ENCODE peak calls at places on chromosomes 5 and 9, in ten cellular contexts. I, Y, B, Z, S, Q, D, R, X and H are unnamed samples.

GRCh38 chr9:35488566-35489312 is 1.2 kb upstream of the RUSC2 start:
- DNase-seq in S (peak), X (no peak), R (no peak), D (no peak), Y (no peak), I (no peak), Q (no peak), Z (no peak), B (no peak), H (no peak)

GRCh38 chr5:153660919-153661318 is 170.4 kb downstream of the GRIA1 start:
- DNase-seq in Z (no peak), B (no peak), X (no peak), R (peak), S (no peak), Y (no peak), Q (no peak), I (no peak), D (no peak), H (no peak)

GRCh38 chr9:35510745-35511428 is 21.0 kb downstream of the RUSC2 start:
- DNase-seq in I (no peak), Z (peak), X (no peak), R (peak), Y (no peak), B (peak), Q (peak), S (peak), D (no peak), H (peak)

GRCh38 chr5:147075187-147075586 is 159.6 kb upstream of the STK32A start:
- DNase-seq in D (no peak), R (no peak), X (no peak), Z (no peak), Q (no peak), Y (no peak), S (no peak), I (no peak), B (no peak), H (no peak)

GRCh38 chr9:5326187-5326586 is 13.5 kb downstream of the RLN1 start:
- DNase-seq in D (no peak), R (no peak), I (no peak), S (no peak), X (no peak), Q (no peak), Z (no peak), Y (no peak), B (no peak), H (no peak)

GRCh38 chr5:77239126-77239741 is 28.8 kb downstream of the PDE8B start:
- DNase-seq in D (no peak), Z (peak), S (no peak), Q (no peak), R (no peak), I (no peak), Y (no peak), X (no peak), B (no peak), H (peak)

GRCh38 chr5:150021491-150022162 is 21.1 kb downstream of the HMGXB3 start:
- DNase-seq in X (no peak), D (no peak), Z (peak), Q (no peak), B (no peak), I (no peak), S (peak), R (no peak), Y (no peak), H (peak)

GRCh38 chr5:125485003-125485641 is 738.7 kb upstream of the ZNF608 start:
- DNase-seq in Y (no peak), D (no peak), Z (peak), I (no peak), Q (peak), X (no peak), B (peak), S (peak), R (peak), H (peak)

GRCh38 chr5:92548351-92548750 is 1032.7 kb downstream of the NR2F1-AS1 start:
- DNase-seq in B (no peak), X (no peak), Z (peak), Y (no peak), I (no peak), D (no peak), R (peak), S (no peak), Q (no peak), H (peak)

GRCh38 chr9:70924905-70925547 is 196.4 kb downstream of the TRPM3 start:
- DNase-seq in Q (peak), R (peak), S (peak), B (peak), Z (peak), Y (no peak), I (no peak), X (no peak), D (peak), H (peak)

GRCh38 chr5:111829701-111830100 is 72.7 kb upstream of the NREP start:
- DNase-seq in S (no peak), D (no peak), I (no peak), Z (peak), X (no peak), Y (no peak), Q (peak), B (no peak), R (peak), H (peak)